ENCODE peak calls at places on chromosomes 1 and 21, in five cellular contexts. Z is sigmoid colon, Y is BE2C, V is tibial artery, T is AG04450. A is an unnamed sample.
A peak's percentile ranks its signal among the peaks of the same experiment; 100 is the strongest.

GRCh38 chr1:12413664-12414410 is 184.0 kb downstream of the VPS13D start:
- DNase-seq in Y (no peak), V (no peak), T (no peak), Z (no peak), A (no peak)

GRCh38 chr1:192167941-192168685 is 9.9 kb downstream of the RGS18 start:
- DNase-seq in Z (no peak), Y (no peak), V (no peak), T (no peak), A (no peak)

GRCh38 chr1:31063636-31064035 is 1.9 kb downstream of the PUM1 start:
- DNase-seq in Z (no peak), T (no peak), V (no peak), Y (no peak), A (no peak)

GRCh38 chr1:80892452-80892995 is 908.2 kb upstream of the ADGRL2 start:
- DNase-seq in Y (no peak), T (no peak), V (no peak), Z (no peak), A (no peak)

GRCh38 chr1:186210258-186210657 is 164.8 kb downstream of the TPR start:
- DNase-seq in Y (no peak), V (no peak), T (no peak), Z (no peak), A (no peak)

GRCh38 chr1:104706631-104707147 is 957.0 kb downstream of the AMY1C start:
- DNase-seq in Z (no peak), V (no peak), Y (no peak), T (no peak), A (no peak)

GRCh38 chr1:154219511-154219910 is 1.2 kb upstream of the UBAP2L start:
- DNase-seq in V (peak; percentile 38), T (no peak), Y (no peak), Z (no peak), A (no peak)

GRCh38 chr1:226712779-226713420 is 26.2 kb downstream of the ITPKB start:
- DNase-seq in Y (no peak), V (no peak), Z (no peak), T (no peak), A (no peak)

GRCh38 chr1:165383067-165383466 is 26.6 kb upstream of the LMX1A start:
- DNase-seq in Y (no peak), T (no peak), Z (peak; percentile 85), V (peak; percentile 76), A (no peak)

GRCh38 chr21:42315296-42315891 is at the start of gene TFF3:
- DNase-seq in T (no peak), Y (no peak), V (no peak), Z (no peak), A (no peak)

GRCh38 chr1:28248273-28249012 is 10.9 kb upstream of the SESN2 start:
- DNase-seq in T (peak; percentile 64), V (peak; percentile 90), Y (peak; percentile 63), Z (peak; percentile 91), A (no peak)
- H3K4me3 ChIP-seq in T (peak overlapping the region; percentile 24), V (no peak overlapping the region), Y (peak overlapping the region; percentile 38), Z (no peak overlapping the region), A (peak overlapping the region; percentile 2)

DNA sequence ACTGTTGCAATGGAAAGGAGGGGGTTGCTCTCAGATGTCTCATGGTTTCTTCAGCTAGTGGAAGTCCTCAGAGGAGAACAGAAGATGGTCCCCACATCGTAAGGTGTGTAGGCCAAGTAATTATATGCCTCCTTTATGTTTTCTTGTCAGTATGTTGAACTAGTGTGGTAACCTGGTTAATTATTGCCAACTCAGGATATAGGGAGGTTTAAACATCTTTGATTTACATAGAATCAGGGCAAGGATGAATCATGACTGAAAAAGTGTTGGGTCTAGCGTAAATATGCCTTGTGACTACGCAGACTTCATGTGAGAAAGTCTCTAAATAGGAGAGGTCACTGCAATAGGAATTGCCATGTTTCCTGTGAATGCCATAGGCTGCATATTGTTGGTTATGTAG is 19.0 kb downstream of the VN1R5 start:
- DNase-seq in Y (no peak), Z (no peak), V (no peak), T (no peak), A (no peak)
- TF ChIP-seq CTCF in Y (no peak), Z (no peak), V (no peak), T (no peak), A (no peak)

DNA sequence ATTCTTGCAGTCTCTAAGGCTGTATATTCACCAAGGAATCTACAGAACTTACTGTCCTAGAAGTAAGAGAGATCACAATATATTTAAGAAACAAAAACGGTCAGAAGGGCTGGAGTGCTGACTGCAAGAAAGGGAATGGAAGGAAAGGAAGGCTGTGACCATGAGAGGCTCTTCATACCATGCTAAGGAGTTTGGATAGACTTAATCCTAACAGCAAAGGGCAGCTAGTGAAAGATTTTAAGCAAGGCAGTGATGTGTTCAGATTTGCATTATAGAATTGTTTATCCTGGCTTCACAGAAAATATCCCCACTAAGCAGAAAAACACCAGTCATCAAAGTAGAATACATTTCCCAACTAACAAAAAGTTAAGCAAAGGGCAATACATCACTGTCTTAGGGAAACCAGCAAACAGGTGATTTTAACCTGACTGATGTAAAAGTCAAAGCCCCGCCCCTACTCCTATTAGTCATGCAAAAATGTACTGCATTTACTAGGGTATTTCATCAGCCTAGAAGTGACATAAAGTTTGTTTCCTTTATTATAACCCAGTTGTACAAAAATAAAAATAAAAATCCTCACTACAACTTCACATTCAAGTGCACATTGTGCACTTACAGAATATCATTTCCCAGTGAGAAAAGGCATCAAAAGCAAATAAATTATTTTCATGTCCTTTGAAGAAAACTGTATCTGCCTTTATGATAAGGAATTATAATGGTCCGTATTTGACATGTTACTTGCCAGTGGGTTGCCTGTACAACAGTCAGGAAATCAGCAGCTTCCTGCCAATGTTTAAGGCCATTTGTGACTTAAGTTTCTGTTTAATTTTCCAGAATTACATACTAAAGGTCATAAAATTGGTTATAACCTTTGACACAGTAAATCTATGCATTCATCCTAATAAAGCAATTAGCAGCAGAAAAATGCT is 17.2 kb downstream of the JAK1 start:
- DNase-seq in Z (no peak), Y (no peak), T (no peak), V (no peak), A (no peak)
- H3K4me3 ChIP-seq in Z (no peak overlapping the region), Y (no peak overlapping the region), T (no peak overlapping the region), V (no peak overlapping the region), A (no peak overlapping the region)

GRCh38 chr1:28756846-28757245 is 20.1 kb downstream of the YTHDF2 start:
- DNase-seq in T (no peak), Y (no peak), Z (no peak), V (no peak), A (no peak)
- TF ChIP-seq CTCF in T (peak; percentile 13), Y (no peak), Z (no peak), V (no peak), A (no peak)